ENCODE peak calls at places on chromosomes 2 and 18, in five cellular contexts. One of them, this sample, is unnamed.

GRCh38 chr2:128689971-128690370 is 371.3 kb upstream of the HS6ST1 start:
- DNase-seq in Peyer's patch: no peak
- DNase-seq in transverse colon: no peak
- DNase-seq in right cardiac atrium: no peak
- DNase-seq in ovary: no peak
- DNase-seq in this sample: no peak

GRCh38 chr18:79608535-79608934 is 71.1 kb upstream of the CTDP1 start:
- DNase-seq in right cardiac atrium: peak; percentile 49
- DNase-seq in transverse colon: no peak
- DNase-seq in ovary: no peak
- DNase-seq in Peyer's patch: no peak
- DNase-seq in this sample: peak; percentile 55

GRCh38 chr2:97995026-97995733 is 568 bp downstream of the TMEM131 start:
- DNase-seq in Peyer's patch: peak; percentile 64
- DNase-seq in transverse colon: peak; percentile 56
- DNase-seq in ovary: peak; percentile 45
- DNase-seq in right cardiac atrium: peak; percentile 77
- DNase-seq in this sample: peak; percentile 88

GRCh38 chr18:39842042-39842791 is 2112.8 kb upstream of the PIK3C3 start:
- DNase-seq in transverse colon: no peak
- DNase-seq in ovary: no peak
- DNase-seq in right cardiac atrium: no peak
- DNase-seq in Peyer's patch: no peak
- DNase-seq in this sample: no peak

GRCh38 chr2:234556848-234557573 is 60.1 kb upstream of the ARL4C start:
- DNase-seq in ovary: no peak
- DNase-seq in Peyer's patch: no peak
- DNase-seq in right cardiac atrium: no peak
- DNase-seq in transverse colon: no peak
- DNase-seq in this sample: no peak

GRCh38 chr2:45782968-45783367 is 131.5 kb downstream of the PRKCE start:
- DNase-seq in ovary: no peak
- DNase-seq in Peyer's patch: no peak
- DNase-seq in transverse colon: no peak
- DNase-seq in right cardiac atrium: no peak
- DNase-seq in this sample: no peak

GRCh38 chr2:240561325-240561971 is 1.3 kb downstream of the DUSP28 start:
- DNase-seq in Peyer's patch: peak; percentile 27
- DNase-seq in right cardiac atrium: peak; percentile 40
- DNase-seq in transverse colon: peak; percentile 26
- DNase-seq in ovary: no peak
- DNase-seq in this sample: peak; percentile 32

GRCh38 chr2:170213651-170214050 is 35.7 kb downstream of the MYO3B start:
- DNase-seq in Peyer's patch: no peak
- DNase-seq in transverse colon: no peak
- DNase-seq in right cardiac atrium: no peak
- DNase-seq in ovary: no peak
- DNase-seq in this sample: no peak

GRCh38 chr2:175769200-175769599 is 232.9 kb downstream of the LNPK start:
- DNase-seq in transverse colon: no peak
- DNase-seq in right cardiac atrium: no peak
- DNase-seq in Peyer's patch: no peak
- DNase-seq in ovary: no peak
- DNase-seq in this sample: no peak

GRCh38 chr2:103963331-103963730 is 890.6 kb upstream of the POU3F3 start:
- DNase-seq in ovary: no peak
- DNase-seq in Peyer's patch: no peak
- DNase-seq in transverse colon: no peak
- DNase-seq in right cardiac atrium: no peak
- DNase-seq in this sample: no peak

GRCh38 chr2:57475391-57475790 is 571.2 kb upstream of the VRK2 start:
- DNase-seq in transverse colon: no peak
- DNase-seq in ovary: no peak
- DNase-seq in right cardiac atrium: no peak
- DNase-seq in Peyer's patch: no peak
- DNase-seq in this sample: no peak

GRCh38 chr2:45856391-45857055 is 205.0 kb downstream of the PRKCE start:
- DNase-seq in right cardiac atrium: no peak
- DNase-seq in Peyer's patch: no peak
- DNase-seq in ovary: no peak
- DNase-seq in transverse colon: no peak
- DNase-seq in this sample: no peak

GRCh38 chr2:44778221-44778654 is 163.3 kb upstream of the SIX3 start:
- DNase-seq in transverse colon: no peak
- DNase-seq in Peyer's patch: peak; percentile 23
- DNase-seq in ovary: no peak
- DNase-seq in right cardiac atrium: peak; percentile 50
- DNase-seq in this sample: no peak

GRCh38 chr2:105375001-105375561 is 23.8 kb downstream of the FHL2 start:
- DNase-seq in ovary: peak; percentile 68
- DNase-seq in right cardiac atrium: peak; percentile 78
- DNase-seq in transverse colon: no peak
- DNase-seq in Peyer's patch: no peak
- DNase-seq in this sample: no peak

GRCh38 chr2:47087051-47087450 is 68.1 kb downstream of the STPG4 start:
- DNase-seq in right cardiac atrium: no peak
- DNase-seq in Peyer's patch: no peak
- DNase-seq in transverse colon: no peak
- DNase-seq in ovary: no peak
- DNase-seq in this sample: no peak

GRCh38 chr2:199261936-199262335 is 195.8 kb downstream of the SATB2 start:
- DNase-seq in Peyer's patch: no peak
- DNase-seq in transverse colon: no peak
- DNase-seq in right cardiac atrium: no peak
- DNase-seq in ovary: no peak
- DNase-seq in this sample: no peak

DNA sequence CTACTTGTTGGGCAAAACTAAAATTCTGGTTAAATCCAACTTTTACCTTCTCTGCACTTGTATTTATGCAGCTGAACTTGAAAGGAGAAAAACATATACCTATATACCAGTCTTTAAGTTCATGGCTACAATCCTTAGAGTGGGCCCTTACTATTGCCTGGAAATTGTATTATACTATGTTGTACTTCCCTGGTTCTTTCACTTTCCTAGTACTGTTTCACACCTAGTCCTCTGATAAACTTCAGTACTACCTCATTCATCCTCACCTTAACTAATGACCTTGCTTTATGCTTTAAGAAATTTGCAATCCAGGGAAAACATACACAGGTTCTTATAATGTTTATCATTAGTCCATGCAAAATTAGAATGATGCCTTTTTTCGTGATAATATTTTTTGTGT is 103.8 kb downstream of the HAUS1 start:
- DNase-seq in right cardiac atrium: no peak
- DNase-seq in Peyer's patch: no peak
- DNase-seq in ovary: no peak
- DNase-seq in transverse colon: no peak
- DNase-seq in this sample: no peak
- H3K4me1 ChIP-seq in right cardiac atrium: no peaks in the 10 kb centered on the region
- H3K4me1 ChIP-seq in Peyer's patch: no peaks in the 10 kb centered on the region
- H3K4me1 ChIP-seq in ovary: peaks cover 4% of the 10 kb centered on the region
- H3K4me1 ChIP-seq in transverse colon: no peaks in the 10 kb centered on the region
- H3K4me1 ChIP-seq in this sample: peaks cover 2% of the 10 kb centered on the region

DNA sequence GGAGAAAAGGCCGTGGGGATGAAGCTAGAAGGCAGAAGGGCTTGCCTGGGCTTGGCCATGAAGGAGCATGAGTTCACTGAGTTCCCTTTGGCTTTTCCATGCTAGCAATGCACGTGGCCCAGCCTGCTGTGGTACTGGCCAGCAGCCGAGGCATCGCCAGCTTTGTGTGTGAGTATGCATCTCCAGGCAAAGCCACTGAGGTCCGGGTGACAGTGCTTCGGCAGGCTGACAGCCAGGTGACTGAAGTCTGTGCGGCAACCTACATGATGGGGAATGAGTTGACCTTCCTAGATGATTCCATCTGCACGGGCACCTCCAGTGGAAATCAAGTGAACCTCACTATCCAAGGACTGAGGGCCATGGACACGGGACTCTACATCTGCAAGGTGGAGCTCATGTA is 2.9 kb downstream of the CTLA4 start:
- DNase-seq in Peyer's patch: no peak
- DNase-seq in right cardiac atrium: no peak
- DNase-seq in transverse colon: no peak
- DNase-seq in ovary: no peak
- DNase-seq in this sample: peak; percentile 73
- H3K27ac ChIP-seq in Peyer's patch: peak overlapping the region; percentile 65
- H3K27ac ChIP-seq in right cardiac atrium: no peak overlapping the region
- H3K27ac ChIP-seq in transverse colon: no peak overlapping the region
- H3K27ac ChIP-seq in ovary: no peak overlapping the region
- H3K27ac ChIP-seq in this sample: no peak overlapping the region

DNA sequence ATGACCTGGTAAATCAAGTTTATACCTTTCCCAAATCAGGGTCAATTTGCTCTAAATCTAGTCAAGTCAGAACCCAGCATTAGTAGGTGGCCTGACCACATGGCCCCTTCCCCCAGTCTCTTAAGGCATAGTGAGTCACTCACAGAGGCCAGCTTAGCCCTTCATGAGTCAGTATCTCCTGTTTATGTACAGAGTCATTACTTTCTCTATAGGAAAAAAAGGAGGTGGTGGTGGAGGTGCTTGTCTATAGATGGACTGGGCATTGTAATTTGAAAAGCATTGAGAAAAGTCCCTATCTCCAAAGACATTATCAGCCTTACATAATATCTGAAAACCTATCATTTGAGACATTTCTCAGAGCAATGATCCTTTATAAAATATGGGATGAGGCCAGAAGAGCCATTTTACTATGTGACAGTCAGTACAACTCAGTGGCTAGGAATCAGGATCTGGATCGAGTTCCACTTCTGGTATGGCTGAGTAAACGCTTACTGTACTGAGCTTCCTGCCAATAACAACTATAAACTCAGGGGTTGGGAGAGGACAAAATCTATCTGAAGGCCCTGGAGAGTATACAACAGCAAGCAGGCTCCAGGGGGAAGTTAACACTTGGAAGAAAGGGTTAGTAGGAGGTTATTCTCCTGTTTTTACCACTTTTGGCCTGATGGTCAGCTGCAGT is 22.5 kb upstream of the SIGLEC15 start:
- DNase-seq in right cardiac atrium: no peak
- DNase-seq in ovary: no peak
- DNase-seq in transverse colon: no peak
- DNase-seq in Peyer's patch: no peak
- DNase-seq in this sample: no peak
- H3K9me3 ChIP-seq in right cardiac atrium: no peaks in the 10 kb centered on the region
- H3K9me3 ChIP-seq in ovary: peaks cover 8% of the 10 kb centered on the region
- H3K9me3 ChIP-seq in transverse colon: peaks cover 10% of the 10 kb centered on the region
- H3K9me3 ChIP-seq in Peyer's patch: no peaks in the 10 kb centered on the region
- H3K9me3 ChIP-seq in this sample: peaks cover 6% of the 10 kb centered on the region

GRCh38 chr2:187546762-187547333 is 7.4 kb downstream of the TFPI start:
- DNase-seq in transverse colon: no peak
- DNase-seq in right cardiac atrium: no peak
- DNase-seq in Peyer's patch: no peak
- DNase-seq in ovary: no peak
- DNase-seq in this sample: no peak
- H3K4me1 ChIP-seq in transverse colon: peaks cover 2% of the 10 kb centered on the region
- H3K4me1 ChIP-seq in right cardiac atrium: peaks cover 3% of the 10 kb centered on the region
- H3K4me1 ChIP-seq in Peyer's patch: no peaks in the 10 kb centered on the region
- H3K4me1 ChIP-seq in ovary: no peaks in the 10 kb centered on the region
- H3K4me1 ChIP-seq in this sample: peaks cover 36% of the 10 kb centered on the region

This sample was measured in kidney.